ENCODE peak calls at places on chromosomes 12 and 14, in ten cellular contexts. A is dorsolateral prefrontal cortex; Y is CD4-positive, alpha-beta T cell; E is neural crest cell; N is heart right ventricle; U is stomach; D is endothelial cell; M is left ventricle myocardium inferior; H is H1; Z is ovary. P is an unnamed sample.

GRCh38 chr12:10716704-10717315 is 6.3 kb downstream of the YBX3 start:
- DNase-seq in A (no peak), Y (no peak), E (no peak), N (peak), U (peak), D (peak), M (peak), H (no peak), Z (peak), P (no peak)

GRCh38 chr14:101235872-101236221 is 325.4 kb upstream of the DIO3 start:
- DNase-seq in A (no peak), Y (no peak), E (no peak), N (no peak), U (no peak), D (no peak), M (no peak), H (no peak), Z (no peak), P (no peak)

GRCh38 chr12:22609501-22609900 is 15.5 kb upstream of the ETNK1 start:
- DNase-seq in A (no peak), Y (no peak), E (no peak), N (no peak), U (no peak), D (no peak), M (no peak), H (no peak), Z (no peak), P (no peak)

GRCh38 chr12:104573-105081 is 38.1 kb downstream of the IQSEC3 start:
- DNase-seq in A (no peak), Y (no peak), E (no peak), N (no peak), U (no peak), D (no peak), M (no peak), H (peak), Z (no peak), P (no peak)

GRCh38 chr12:12749433-12749832 is 32.3 kb downstream of the CDKN1B start:
- DNase-seq in A (no peak), Y (no peak), E (no peak), N (no peak), U (no peak), D (no peak), M (no peak), H (no peak), Z (peak), P (no peak)

GRCh38 chr12:129772463-129773169 is 131.2 kb downstream of the TMEM132D start:
- DNase-seq in A (no peak), Y (no peak), E (no peak), N (no peak), U (no peak), D (no peak), M (no peak), H (peak), Z (no peak), P (no peak)

GRCh38 chr14:89504602-89505320 is 87.7 kb upstream of the FOXN3 start:
- DNase-seq in A (no peak), Y (no peak), E (no peak), N (peak), U (no peak), D (no peak), M (no peak), H (peak), Z (no peak), P (no peak)

GRCh38 chr14:79136437-79137430 is 966.6 kb downstream of the NRXN3 start:
- DNase-seq in A (no peak), Y (no peak), E (no peak), N (no peak), U (no peak), D (no peak), M (no peak), H (no peak), Z (no peak), P (no peak)

GRCh38 chr14:100850841-100851585 is 25.1 kb downstream of the MEG3 start:
- DNase-seq in A (no peak), Y (peak), E (peak), N (peak), U (peak), D (peak), M (peak), H (peak), Z (peak), P (peak)

GRCh38 chr12:76558684-76559276 is 791 bp downstream of the OSBPL8 start:
- DNase-seq in A (peak), Y (peak), E (peak), N (peak), U (peak), D (peak), M (peak), H (no peak), Z (peak), P (peak)

GRCh38 chr12:94100990-94101901 is 47.1 kb upstream of the PLXNC1 start:
- DNase-seq in A (peak), Y (peak), E (peak), N (peak), U (peak), D (peak), M (peak), H (peak), Z (peak), P (peak)

GRCh38 chr14:106606936-106607335 is 1080.6 kb downstream of the TMEM121 start:
- DNase-seq in A (no peak), Y (no peak), E (no peak), N (no peak), U (no peak), D (no peak), M (no peak), H (no peak), Z (no peak), P (no peak)

GRCh38 chr12:3262466-3262865 is 185.3 kb downstream of the TSPAN9 start:
- DNase-seq in A (no peak), Y (no peak), E (no peak), N (no peak), U (no peak), D (no peak), M (no peak), H (no peak), Z (no peak), P (no peak)

GRCh38 chr12:40325349-40325960 is 100.7 kb downstream of the LRRK2 start:
- DNase-seq in A (no peak), Y (no peak), E (no peak), N (no peak), U (no peak), D (peak), M (no peak), H (no peak), Z (no peak), P (no peak)

GRCh38 chr14:104874571-104875411 is 9.7 kb downstream of the CEP170B start:
- DNase-seq in A (no peak), Y (no peak), E (no peak), N (no peak), U (no peak), D (no peak), M (no peak), H (peak), Z (no peak), P (peak)

GRCh38 chr12:54612216-54612750 is 22.4 kb downstream of the LACRT start:
- DNase-seq in A (no peak), Y (no peak), E (no peak), N (no peak), U (no peak), D (no peak), M (no peak), H (no peak), Z (no peak), P (no peak)

GRCh38 chr12:109115758-109116610 is at the start of gene ACACB:
- DNase-seq in A (peak), Y (no peak), E (no peak), N (peak), U (peak), D (no peak), M (peak), H (no peak), Z (peak), P (no peak)

GRCh38 chr12:116525418-116526001 is 33.7 kb upstream of the MAP1LC3B2 start:
- DNase-seq in A (no peak), Y (no peak), E (no peak), N (peak), U (peak), D (no peak), M (peak), H (no peak), Z (peak), P (no peak)

GRCh38 chr14:53542692-53543091 is 389.6 kb upstream of the DDHD1 start:
- DNase-seq in A (no peak), Y (no peak), E (no peak), N (peak), U (no peak), D (peak), M (no peak), H (no peak), Z (peak), P (no peak)

GRCh38 chr12:63844391-63845341 is at the start of gene SRGAP1:
- DNase-seq in A (peak), Y (no peak), E (peak), N (peak), U (peak), D (no peak), M (peak), H (no peak), Z (peak), P (peak)

GRCh38 chr12:49661191-49661590 is 37.8 kb downstream of the PRPF40B start:
- DNase-seq in A (no peak), Y (no peak), E (no peak), N (no peak), U (no peak), D (no peak), M (no peak), H (no peak), Z (no peak), P (no peak)

DNA sequence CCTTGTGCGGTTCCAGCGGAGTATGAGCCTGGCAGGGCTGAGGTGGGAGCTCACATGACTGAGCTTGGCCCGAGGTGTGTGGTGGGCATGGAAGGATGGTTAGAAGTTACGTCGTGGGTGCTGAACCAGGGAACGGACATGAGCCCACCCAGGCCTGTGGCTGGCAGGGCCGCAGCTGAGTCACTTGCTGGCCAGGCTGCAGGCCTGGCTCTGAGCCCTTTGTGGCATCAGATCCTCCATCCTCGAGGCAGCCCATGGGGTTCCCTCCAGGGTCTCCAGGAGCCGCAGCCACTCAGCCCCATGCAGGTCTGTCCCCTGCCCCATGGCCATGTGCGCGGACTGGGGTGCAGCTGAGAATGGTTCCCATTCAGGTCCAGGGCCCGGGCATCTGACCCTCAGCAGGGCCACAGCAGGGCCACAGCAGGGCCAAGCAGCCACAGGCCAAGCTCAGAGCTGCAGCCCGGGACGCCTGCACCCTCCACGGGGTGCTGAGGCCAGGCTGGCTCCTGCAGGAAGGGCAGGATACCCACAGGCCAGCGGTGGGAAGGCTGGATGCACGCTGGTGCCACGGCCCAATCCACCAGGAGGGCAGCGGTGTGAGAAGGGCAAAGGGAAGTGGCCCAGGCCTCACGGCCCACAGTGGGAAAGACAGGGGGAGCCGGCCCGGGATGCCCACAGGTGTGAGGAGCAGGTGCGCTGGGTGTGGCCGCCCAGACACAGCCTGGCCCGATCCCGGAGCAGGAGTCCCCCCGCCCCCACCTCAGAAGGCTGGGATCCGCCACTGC is 26.3 kb upstream of the ULK1 start:
- DNase-seq in A (peak), Y (no peak), E (no peak), N (no peak), U (no peak), D (no peak), M (no peak), H (no peak), Z (no peak), P (no peak)
- TF ChIP-seq CTCF in A (no peak), Y (no peak), E (no peak), N (no peak), U (no peak), D (no peak), M (no peak), H (no peak), Z (no peak), P (no peak)

DNA sequence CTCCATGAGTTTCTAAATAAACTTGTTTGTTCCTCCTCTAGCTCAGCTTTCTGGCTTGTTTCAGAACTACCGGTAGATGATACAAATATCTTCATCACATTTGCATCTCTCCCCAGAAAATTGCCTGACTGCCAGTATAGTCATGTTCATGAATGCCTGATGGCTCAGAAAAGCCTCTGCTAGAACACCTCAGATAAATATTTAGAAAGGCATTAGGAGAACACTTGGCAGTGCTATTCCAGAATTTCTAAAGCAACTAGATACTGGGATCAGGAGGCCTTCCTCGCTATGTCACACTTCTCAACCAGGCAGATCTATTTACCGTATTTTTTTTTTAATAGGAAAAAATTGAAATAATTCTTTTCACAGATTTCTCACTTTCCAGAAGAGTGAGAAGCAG is 32.3 kb upstream of the KRAS start:
- DNase-seq in A (no peak), Y (no peak), E (no peak), N (no peak), U (no peak), D (no peak), M (no peak), H (no peak), Z (no peak), P (no peak)
- TF ChIP-seq CTCF in A (no peak), Y (no peak), E (no peak), N (no peak), U (no peak), D (no peak), M (no peak), H (no peak), Z (no peak), P (no peak)

DNA sequence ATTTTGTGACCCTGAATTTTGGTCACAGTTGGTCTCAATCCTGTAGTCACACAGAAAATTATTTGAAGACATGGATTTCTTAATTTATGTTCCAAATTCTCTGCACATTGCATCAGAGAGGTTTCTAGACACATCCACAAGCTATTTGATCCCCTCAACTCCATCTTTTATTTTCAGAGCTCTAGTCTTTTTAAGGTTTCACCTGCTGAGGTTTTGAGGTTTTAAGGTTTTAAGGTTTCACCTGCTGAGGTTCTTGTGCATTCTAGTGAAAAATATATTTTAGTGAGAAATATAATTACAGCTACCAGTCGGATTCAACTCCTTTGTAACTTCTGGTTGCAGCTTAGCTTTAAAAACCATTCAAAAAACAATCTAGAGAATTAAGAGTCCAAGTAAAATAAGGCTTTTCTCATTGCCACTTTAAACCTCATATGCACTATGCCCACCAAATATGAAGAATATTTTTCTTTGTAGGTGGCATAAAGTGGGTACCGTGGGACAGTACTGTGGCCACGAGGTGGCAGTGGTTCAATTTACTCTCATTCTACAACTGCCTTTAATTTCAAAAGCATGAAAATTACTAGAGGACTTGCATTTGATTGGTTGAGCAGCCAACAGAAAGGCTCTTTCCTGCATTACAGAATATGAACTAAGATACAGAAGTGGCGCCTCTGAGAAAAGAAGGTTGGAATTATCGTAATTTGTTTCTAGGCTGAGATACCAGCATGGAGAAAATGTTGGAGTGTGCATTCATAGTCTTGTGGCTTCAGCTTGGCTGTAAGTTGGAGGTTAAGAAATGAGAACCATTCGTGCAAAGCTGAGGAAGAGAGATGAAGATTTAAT is 366.5 kb upstream of the OR4E1 start:
- DNase-seq in A (no peak), Y (peak), E (no peak), N (no peak), U (no peak), D (peak), M (no peak), H (no peak), Z (no peak), P (no peak)
- TF ChIP-seq CTCF in A (peak), Y (peak), E (peak), N (no peak), U (no peak), D (peak), M (peak), H (peak), Z (no peak), P (peak)

GRCh38 chr12:27732281-27732680 is 21.6 kb downstream of the MRPS35 start:
- DNase-seq in A (no peak), Y (no peak), E (no peak), N (no peak), U (peak), D (no peak), M (no peak), H (no peak), Z (no peak), P (no peak)
- TF ChIP-seq CTCF in A (no peak), Y (no peak), E (peak), N (no peak), U (no peak), D (no peak), M (no peak), H (peak), Z (no peak), P (no peak)